ENCODE peak calls at places on chromosomes 16 and 17, in nine cellular contexts. Y is occipital lobe; N is upper lobe of right lung; S is neural crest cell; H is progenitor cell of endocrine pancreas; U is activated naive CD4-positive, alpha-beta T cell; K is left colon; P is T-helper 17 cell; W is RPMI7951. A is an unnamed sample.

GRCh38 chr17:82031885-82032627 is 578 bp downstream of the RAC3 start:
- DNase-seq in K (peak), P (peak), U (no peak), W (no peak), H (no peak), Y (no peak), N (no peak), S (no peak), A (peak)

GRCh38 chr17:36940313-36941264 is 3.3 kb downstream of the LHX1 start:
- DNase-seq in K (no peak), S (no peak), U (no peak), P (no peak), N (no peak), Y (no peak), H (no peak), W (no peak), A (no peak)

GRCh38 chr17:17401271-17401781 is 75.5 kb upstream of the MED9 start:
- DNase-seq in H (no peak), N (no peak), U (no peak), K (no peak), Y (no peak), S (no peak), W (peak), P (no peak), A (no peak)

GRCh38 chr17:76957600-76958464 is 89.6 kb downstream of the MGAT5B start:
- DNase-seq in U (no peak), W (peak), N (no peak), K (no peak), H (no peak), Y (peak), S (no peak), P (no peak), A (no peak)

GRCh38 chr16:72104905-72105304 is 11.3 kb downstream of the DHX38 start:
- DNase-seq in N (no peak), K (no peak), H (no peak), P (no peak), S (no peak), U (no peak), W (no peak), Y (no peak), A (no peak)

GRCh38 chr16:83458612-83459011 is 349.2 kb upstream of the HSBP1 start:
- DNase-seq in S (no peak), H (no peak), K (no peak), Y (no peak), W (peak), U (no peak), N (no peak), P (no peak), A (no peak)

GRCh38 chr17:1487939-1488825 is 4.3 kb downstream of the MYO1C start:
- DNase-seq in P (peak), U (no peak), N (peak), Y (peak), K (peak), H (peak), S (peak), W (peak), A (peak)

GRCh38 chr17:77455111-77455877 is 314.5 kb downstream of the SEC14L1 start:
- DNase-seq in S (no peak), N (no peak), H (no peak), W (peak), K (no peak), Y (no peak), U (no peak), P (no peak), A (no peak)

GRCh38 chr17:80866050-80866793 is 125.4 kb upstream of the CHMP6 start:
- DNase-seq in W (peak), H (no peak), K (no peak), P (peak), Y (peak), N (no peak), U (no peak), S (peak), A (peak)

GRCh38 chr17:43341705-43342600 is 56.8 kb upstream of the ARL4D start:
- DNase-seq in U (no peak), S (no peak), K (no peak), Y (no peak), P (no peak), H (no peak), W (peak), N (no peak), A (no peak)

GRCh38 chr17:32445976-32446375 is 1.7 kb downstream of the PSMD11 start:
- DNase-seq in W (peak), K (no peak), S (no peak), Y (no peak), P (no peak), U (no peak), N (no peak), H (no peak), A (no peak)

GRCh38 chr16:56912746-56913703 is 18.9 kb upstream of the HERPUD1 start:
- DNase-seq in Y (no peak), K (peak), S (no peak), P (no peak), W (peak), U (no peak), N (peak), H (no peak), A (no peak)

GRCh38 chr16:3058173-3059030 is 7.0 kb upstream of the IL32 start:
- DNase-seq in S (no peak), Y (no peak), N (peak), W (no peak), P (peak), K (peak), H (peak), U (no peak), A (no peak)

GRCh38 chr16:16009396-16009795 is 60.0 kb downstream of the ABCC1 start:
- DNase-seq in Y (no peak), S (no peak), P (no peak), K (no peak), N (no peak), W (no peak), U (no peak), H (no peak), A (no peak)

GRCh38 chr16:31695667-31696066 is 168.0 kb downstream of the AHSP start:
- DNase-seq in K (no peak), Y (no peak), S (no peak), W (no peak), P (peak), U (no peak), N (no peak), H (no peak), A (no peak)

GRCh38 chr17:6325741-6326140 is 109.2 kb downstream of the AIPL1 start:
- DNase-seq in W (no peak), H (no peak), N (no peak), Y (no peak), K (no peak), S (no peak), P (no peak), U (no peak), A (no peak)

GRCh38 chr17:57517519-57518342 is 227.4 kb downstream of the CCDC182 start:
- DNase-seq in U (no peak), P (no peak), H (no peak), W (no peak), S (no peak), N (no peak), Y (no peak), K (no peak), A (no peak)

GRCh38 chr17:4788807-4789700 is at the start of gene GLTPD2:
- DNase-seq in P (no peak), Y (no peak), H (peak), U (no peak), K (no peak), N (no peak), S (peak), W (no peak), A (no peak)

GRCh38 chr17:43467981-43468541 is 15.7 kb upstream of the DHX8 start:
- DNase-seq in P (no peak), N (no peak), U (no peak), S (no peak), W (peak), Y (peak), H (no peak), K (no peak), A (no peak)

GRCh38 chr17:65017375-65017774 is 39.2 kb downstream of the GNA13 start:
- DNase-seq in Y (no peak), S (no peak), N (no peak), U (no peak), W (no peak), P (no peak), K (no peak), H (no peak), A (no peak)

GRCh38 chr16:11679250-11679649 is 11.0 kb downstream of the SNN start:
- DNase-seq in K (no peak), S (no peak), P (no peak), H (no peak), Y (peak), U (no peak), W (no peak), N (peak), A (no peak)

GRCh38 chr17:78724544-78724943 is 57.5 kb downstream of the CYTH1 start:
- DNase-seq in N (no peak), S (no peak), H (no peak), Y (peak), U (no peak), W (no peak), K (no peak), P (no peak), A (no peak)

GRCh38 chr16:82738699-82739098 is 111.9 kb downstream of the CDH13 start:
- DNase-seq in H (no peak), Y (no peak), U (no peak), P (no peak), K (no peak), S (no peak), W (no peak), N (no peak), A (no peak)

GRCh38 chr16:70416748-70417616 is 21.9 kb downstream of the ST3GAL2 start:
- DNase-seq in H (no peak), Y (no peak), U (no peak), N (no peak), S (no peak), K (peak), W (no peak), P (no peak), A (no peak)

GRCh38 chr16:9827062-9827752 is 355.0 kb downstream of the GRIN2A start:
- DNase-seq in P (no peak), W (no peak), K (no peak), Y (no peak), U (no peak), S (no peak), N (no peak), H (no peak), A (no peak)

GRCh38 chr16:57999366-57999970 is 1.0 kb downstream of the ZNF319 start:
- DNase-seq in Y (no peak), N (no peak), K (no peak), W (no peak), S (no peak), P (no peak), H (no peak), U (no peak), A (no peak)

GRCh38 chr17:5431929-5432556 is 6.9 kb downstream of the C1QBP start:
- DNase-seq in W (no peak), K (no peak), P (no peak), H (no peak), N (no peak), S (no peak), U (no peak), Y (no peak), A (no peak)

GRCh38 chr16:85626191-85626951 is 13.2 kb downstream of the GSE1 start:
- DNase-seq in S (no peak), Y (no peak), U (no peak), H (no peak), P (no peak), K (no peak), W (no peak), N (no peak), A (no peak)

GRCh38 chr17:6683081-6683684 is 30.0 kb downstream of the SLC13A5 start:
- DNase-seq in N (no peak), P (no peak), K (no peak), Y (no peak), H (no peak), U (no peak), W (no peak), S (no peak), A (no peak)

GRCh38 chr16:68902376-68903345 is 59.3 kb downstream of the TANGO6 start:
- DNase-seq in P (no peak), S (peak), U (no peak), Y (peak), W (peak), H (peak), K (no peak), N (no peak), A (peak)

GRCh38 chr17:36858119-36859002 is 78.9 kb upstream of the LHX1 start:
- DNase-seq in W (peak), N (no peak), S (no peak), Y (no peak), P (no peak), K (no peak), U (no peak), H (no peak), A (no peak)

GRCh38 chr16:88651276-88651988 is 579 bp upstream of the CYBA start:
- DNase-seq in N (peak), H (no peak), U (no peak), Y (no peak), P (peak), W (no peak), K (peak), S (no peak), A (no peak)